ENCODE peak calls at places on chromosomes 12 and 14, in five cellular contexts. P is NCI-H774, N is neural crest cell, R is cardiac fibroblast, T is WTC11. I is an unnamed sample.

GRCh38 chr12:83827860-83828259 is 1084.7 kb downstream of the SLC6A15 start:
- DNase-seq in P (no peak), N (no peak), R (no peak), T (peak), I (no peak)

GRCh38 chr14:93643127-93643526 is 145.2 kb downstream of the PRIMA1 start:
- DNase-seq in P (no peak), N (no peak), R (no peak), T (no peak), I (no peak)

GRCh38 chr14:70808402-70809237 is 693 bp downstream of the MAP3K9 start:
- DNase-seq in P (no peak), N (peak), R (no peak), T (peak), I (peak)

GRCh38 chr12:59459966-59460365 is 135.9 kb upstream of the SLC16A7 start:
- DNase-seq in P (no peak), N (no peak), R (peak), T (no peak), I (no peak)

GRCh38 chr14:89422181-89422951 is 5.3 kb upstream of the FOXN3 start:
- DNase-seq in P (no peak), N (no peak), R (no peak), T (no peak), I (no peak)

GRCh38 chr12:89069431-89069830 is 282.9 kb downstream of the DUSP6 start:
- DNase-seq in P (no peak), N (no peak), R (no peak), T (no peak), I (no peak)

GRCh38 chr12:53046655-53047220 is 3.1 kb upstream of the TNS2 start:
- DNase-seq in P (peak), N (peak), R (peak), T (peak), I (peak)

GRCh38 chr14:59464651-59465569 is at the start of gene GPR135:
- DNase-seq in P (peak), N (peak), R (peak), T (peak), I (peak)

GRCh38 chr12:52188658-52189057 is 3.2 kb downstream of the KRT80 start:
- DNase-seq in P (no peak), N (no peak), R (no peak), T (no peak), I (no peak)

GRCh38 chr14:76525106-76525825 is 149.3 kb downstream of the ESRRB start:
- DNase-seq in P (no peak), N (no peak), R (no peak), T (no peak), I (no peak)

GRCh38 chr12:58176296-58176869 is 235.0 kb downstream of the ATP23 start:
- DNase-seq in P (no peak), N (peak), R (peak), T (peak), I (no peak)

GRCh38 chr12:9363145-9363544 is 154.9 kb upstream of the PZP start:
- DNase-seq in P (no peak), N (no peak), R (no peak), T (no peak), I (no peak)

GRCh38 chr12:113537751-113538087 is 66.0 kb upstream of the LHX5 start:
- DNase-seq in P (no peak), N (no peak), R (peak), T (no peak), I (no peak)

I was measured in GM10248.